ENCODE peak calls at places on chromosomes 6 and 20, in five cellular contexts. L is GM23248, K is neural progenitor cell, P is mesenchymal stem cell, T is HCT116. C is an unnamed sample.

GRCh38 chr6:68746376-68746775 is 111.3 kb downstream of the ADGRB3 start:
- DNase-seq in T (no peak), P (no peak), K (no peak), L (no peak), C (no peak)

GRCh38 chr6:82521369-82521768 is 157.8 kb downstream of the TPBG start:
- DNase-seq in L (no peak), K (no peak), T (no peak), P (no peak), C (no peak)

GRCh38 chr6:41744236-41744787 is 2.9 kb downstream of the PGC start:
- DNase-seq in L (no peak), K (no peak), P (no peak), T (no peak), C (no peak)

GRCh38 chr20:57695012-57695411 is 14.8 kb downstream of the PMEPA1 start:
- DNase-seq in P (no peak), T (peak), L (no peak), K (no peak), C (no peak)

GRCh38 chr6:150126641-150127291 is 16.1 kb upstream of the PPP1R14C start:
- DNase-seq in P (no peak), T (no peak), K (no peak), L (no peak), C (no peak)

GRCh38 chr6:134080171-134080795 is 27.9 kb upstream of the SLC2A12 start:
- DNase-seq in L (no peak), P (no peak), K (no peak), T (no peak), C (no peak)

GRCh38 chr6:83958250-83958685 is 75.3 kb upstream of the MRAP2 start:
- DNase-seq in L (no peak), T (no peak), P (peak), K (no peak), C (no peak)

GRCh38 chr6:7846971-7847818 is 63.4 kb downstream of the TXNDC5 start:
- DNase-seq in L (peak), P (peak), K (no peak), T (no peak), C (no peak)

GRCh38 chr20:47347661-47348462 is 8.6 kb downstream of the ZMYND8 start:
- DNase-seq in P (no peak), L (no peak), T (no peak), K (no peak), C (no peak)

GRCh38 chr20:3251806-3252205 is 12.8 kb upstream of the SLC4A11 start:
- DNase-seq in K (no peak), L (peak), T (no peak), P (no peak), C (no peak)

GRCh38 chr20:59018817-59019216 is 412 bp upstream of the TUBB1 start:
- DNase-seq in K (no peak), T (no peak), L (no peak), P (no peak), C (no peak)

GRCh38 chr20:39263076-39263475 is 300.9 kb downstream of the DHX35 start:
- DNase-seq in P (no peak), T (no peak), K (no peak), L (peak), C (no peak)

GRCh38 chr20:32017711-32018251 is 7.5 kb downstream of the CCM2L start:
- DNase-seq in T (peak), K (peak), P (no peak), L (no peak), C (peak)

DNA sequence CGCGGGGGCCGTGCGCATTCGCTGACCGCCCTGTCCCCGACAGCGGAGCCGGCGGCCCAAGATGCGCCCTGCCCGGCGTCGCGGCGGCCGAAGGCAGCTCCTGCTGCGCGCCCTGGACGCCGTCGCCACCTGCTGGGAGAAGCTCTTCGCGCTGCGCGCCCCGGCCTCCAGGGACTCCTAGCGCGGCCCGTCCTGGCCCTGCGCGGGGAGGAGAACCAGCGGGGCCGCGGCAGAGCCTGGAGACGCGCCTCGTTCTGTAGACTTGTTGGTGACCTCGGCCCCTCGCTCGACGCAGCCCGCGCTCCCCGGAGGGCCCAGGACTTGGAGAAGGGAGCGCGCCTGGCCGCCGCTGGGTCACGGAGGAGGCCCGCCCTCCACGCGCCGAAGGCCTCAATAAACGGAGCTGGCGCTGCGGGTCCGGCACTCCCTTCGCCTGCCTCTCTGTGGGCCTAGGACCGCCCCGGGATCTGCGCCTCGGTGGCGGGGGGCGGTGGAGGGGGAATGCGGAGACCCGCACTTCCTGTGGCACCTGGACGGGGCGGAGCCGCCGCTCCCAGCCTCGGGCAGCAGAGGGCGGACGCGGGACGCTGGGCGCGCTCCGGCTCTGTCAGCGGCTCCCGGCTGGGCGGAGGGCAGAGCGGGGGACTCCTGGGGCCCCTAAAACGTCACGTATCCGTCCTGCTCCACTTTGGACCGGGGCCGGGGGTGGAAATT is 2.8 kb downstream of the C20orf204 start:
- DNase-seq in P (peak), T (peak), K (peak), L (peak), C (peak)
- H3K9ac ChIP-seq in P (no peak), T (peak), K (no peak), L (no peak), C (no peak)

DNA sequence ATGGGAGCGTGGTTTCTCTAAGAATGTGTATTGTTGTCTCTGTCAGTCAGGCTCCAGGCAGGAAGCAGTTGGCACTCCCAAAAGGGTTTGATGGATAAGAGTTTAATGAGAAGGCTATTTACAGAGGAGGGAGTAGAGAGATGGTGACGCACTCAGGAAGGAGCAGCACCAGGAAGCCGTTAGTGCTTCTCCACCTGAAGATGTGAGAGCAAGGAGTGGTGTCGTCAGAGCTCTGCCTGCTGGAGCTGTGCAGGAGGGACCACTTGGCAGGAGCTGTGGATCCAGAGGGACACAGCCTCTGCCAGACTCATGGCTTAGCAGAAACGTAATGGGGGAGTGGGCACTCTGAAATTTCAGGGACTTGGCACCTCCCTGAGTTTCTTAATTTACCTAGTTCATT is 16.8 kb downstream of the DAAM2 start:
- DNase-seq in L (no peak), T (no peak), P (no peak), K (no peak), C (no peak)
- H2AFZ ChIP-seq in L (no peak), T (no peak), P (no peak), K (no peak), C (no peak)

GRCh38 chr6:90177544-90178293 is 118.9 kb downstream of the BACH2 start:
- DNase-seq in P (no peak), T (no peak), K (no peak), L (no peak), C (no peak)
- H3K9ac ChIP-seq in P (no peak), T (no peak), K (no peak), L (no peak), C (no peak)

GRCh38 chr6:125377621-125378020 is 75.9 kb upstream of the HDDC2 start:
- DNase-seq in K (no peak), T (no peak), P (peak), L (peak), C (no peak)
- H2AFZ ChIP-seq in K (peak), T (no peak), P (peak), L (peak), C (no peak)

DNA sequence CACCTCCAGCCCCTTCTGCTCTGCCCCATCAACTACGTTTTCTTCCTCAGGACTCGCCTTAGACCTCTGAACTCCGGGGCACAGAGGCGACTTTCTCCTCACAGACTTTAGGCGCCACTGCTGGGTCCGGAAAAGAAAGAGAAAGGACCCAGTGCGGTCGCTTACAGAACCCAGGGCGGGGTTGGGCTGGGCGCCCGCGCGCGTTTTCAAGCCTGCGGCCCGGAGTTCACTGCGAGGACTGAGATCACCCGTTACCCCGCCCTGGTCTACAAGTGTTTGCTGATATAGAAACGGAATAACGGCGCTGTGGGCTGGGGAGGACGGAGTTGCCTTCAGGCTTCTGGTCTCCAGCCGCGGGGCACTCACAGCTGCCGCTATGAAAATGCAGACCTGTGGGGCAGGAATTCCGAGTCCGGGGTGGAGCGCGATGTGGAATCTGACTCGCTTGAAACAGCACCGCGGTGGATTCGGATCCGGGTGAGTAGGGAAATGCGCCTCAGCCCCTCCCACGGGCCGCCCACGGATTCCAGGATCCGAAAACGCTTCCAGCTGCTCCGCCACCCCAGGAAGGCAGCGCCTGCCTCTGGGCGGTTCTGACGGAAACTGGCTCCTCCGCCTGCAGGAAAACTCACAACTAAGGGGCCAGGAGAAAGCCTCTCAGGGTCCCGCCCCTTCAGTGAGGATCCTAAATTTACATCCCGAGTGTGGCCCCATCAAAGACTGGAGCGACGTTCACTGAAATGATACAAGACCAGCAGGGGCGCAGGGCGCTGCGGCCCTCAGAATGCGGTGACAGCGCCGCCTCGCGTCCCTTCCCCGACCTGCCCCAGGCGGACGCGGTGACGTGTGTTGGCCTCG is 29.4 kb downstream of the HLA-F start:
- DNase-seq in T (peak), P (peak), K (peak), L (peak), C (peak)
- H3K9ac ChIP-seq in T (peak), P (peak), K (no peak), L (peak), C (peak)

DNA sequence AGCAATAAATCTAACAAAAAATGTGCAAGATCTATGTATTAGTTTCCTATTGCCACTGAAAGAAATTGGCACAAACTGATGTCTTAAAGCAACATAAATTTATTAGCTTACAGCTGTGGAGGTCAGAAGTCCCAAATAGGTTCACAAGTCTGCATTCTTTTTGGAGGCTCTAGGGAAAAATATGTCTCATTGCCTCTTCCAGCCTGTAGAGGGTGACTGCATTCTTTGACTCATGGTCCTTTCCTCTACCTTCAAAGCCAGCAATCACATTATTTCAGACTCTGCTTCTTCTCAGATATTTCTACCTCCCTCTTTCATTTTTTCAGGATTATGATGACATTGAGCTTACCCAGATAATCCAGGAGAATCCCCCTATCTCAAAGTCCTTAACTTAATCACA is 1531.1 kb downstream of the KHDRBS2 start:
- DNase-seq in P (no peak), L (no peak), K (peak), T (no peak), C (no peak)
- H2AFZ ChIP-seq in P (no peak), L (no peak), K (no peak), T (no peak), C (no peak)

DNA sequence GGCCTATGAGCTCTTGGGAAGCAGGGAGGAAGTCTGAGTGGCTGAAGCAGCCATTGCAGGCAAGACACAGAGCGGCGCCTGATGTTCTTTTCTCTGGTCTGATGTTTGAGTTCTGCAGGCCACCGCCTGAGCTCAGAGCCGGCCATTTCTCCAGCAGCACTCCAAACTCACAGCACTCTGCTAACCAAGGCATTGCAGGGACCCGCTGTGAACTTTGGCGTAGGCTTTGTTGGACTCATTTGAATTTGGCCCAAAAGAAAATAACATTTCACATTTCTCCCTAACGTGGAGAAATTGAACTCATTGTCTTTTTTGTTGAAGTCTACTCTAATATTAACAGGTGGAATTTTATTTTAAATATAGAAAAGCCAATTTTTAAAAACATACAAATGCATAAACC is 336.1 kb downstream of the FARS2 start:
- DNase-seq in T (no peak), K (no peak), L (no peak), P (no peak), C (no peak)
- H3K9ac ChIP-seq in T (no peak), K (no peak), L (no peak), P (no peak), C (no peak)

DNA sequence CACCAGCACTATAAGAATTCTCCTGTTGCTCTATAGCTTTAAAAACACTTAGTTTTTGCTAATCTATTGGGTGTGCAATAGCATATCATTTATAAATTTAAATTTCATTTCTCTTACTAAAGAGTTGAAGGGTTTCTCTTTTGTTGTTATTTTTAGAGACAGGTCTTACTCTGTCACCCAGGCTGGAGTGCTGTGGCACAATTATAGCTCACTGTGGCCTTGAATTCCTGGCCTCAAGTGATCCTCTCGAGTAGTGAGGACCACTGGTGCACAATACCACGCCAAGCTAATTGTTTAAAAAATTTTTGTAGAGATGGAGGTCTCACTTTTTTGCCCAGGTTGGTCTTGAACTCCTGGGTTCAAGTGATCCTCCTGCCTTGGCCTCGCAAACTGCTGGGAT is 6.2 kb upstream of the WRNIP1 start:
- DNase-seq in K (no peak), T (no peak), P (no peak), L (no peak), C (no peak)
- H2AFZ ChIP-seq in K (no peak), T (no peak), P (no peak), L (no peak), C (no peak)

C was measured in H9.